ENCODE peak calls at places on chromosomes 12 and 14, in ten cellular contexts. Y is A549, P is breast epithelium, E is mesendoderm, I is tibial artery, O is psoas muscle, D is GM23248, K is stomach, U is ovary, A is mesenchymal stem cell. C is an unnamed sample.

GRCh38 chr12:101407054-101407437 is 526 bp downstream of the ARL1 start:
- DNase-seq in Y (no peak), P (no peak), E (no peak), I (no peak), O (no peak), D (no peak), K (no peak), U (no peak), A (no peak), C (no peak)

GRCh38 chr12:117189725-117190209 is 503 bp downstream of the FBXO21 start:
- DNase-seq in Y (peak; percentile 69), P (no peak), E (peak; percentile 51), I (peak; percentile 30), O (peak; percentile 31), D (peak; percentile 81), K (peak; percentile 31), U (peak; percentile 33), A (peak; percentile 52), C (peak; percentile 12)

GRCh38 chr12:119334459-119335170 is at the start of gene CCDC60:
- DNase-seq in Y (no peak), P (no peak), E (peak; percentile 90), I (no peak), O (no peak), D (no peak), K (peak; percentile 41), U (no peak), A (no peak), C (no peak)

GRCh38 chr12:57996520-57996919 is 55.2 kb downstream of the ATP23 start:
- DNase-seq in Y (no peak), P (no peak), E (no peak), I (no peak), O (no peak), D (peak; percentile 12), K (no peak), U (no peak), A (no peak), C (no peak)

GRCh38 chr12:65823481-65824313 is 586 bp upstream of the HMGA2 start:
- DNase-seq in Y (peak; percentile 53), P (no peak), E (peak; percentile 89), I (no peak), O (peak; percentile 25), D (peak; percentile 89), K (peak; percentile 70), U (peak; percentile 24), A (peak; percentile 67), C (peak; percentile 45)

GRCh38 chr12:90045559-90045958 is 336.9 kb upstream of the ATP2B1 start:
- DNase-seq in Y (no peak), P (no peak), E (no peak), I (no peak), O (no peak), D (no peak), K (no peak), U (no peak), A (no peak), C (no peak)

GRCh38 chr12:43742106-43742505 is 16.5 kb downstream of the PUS7L start:
- DNase-seq in Y (no peak), P (no peak), E (no peak), I (no peak), O (no peak), D (peak; percentile 89), K (no peak), U (no peak), A (peak; percentile 76), C (peak; percentile 91)

GRCh38 chr12:89559753-89560152 is 33.9 kb upstream of the POC1B start:
- DNase-seq in Y (no peak), P (no peak), E (no peak), I (no peak), O (no peak), D (no peak), K (no peak), U (no peak), A (no peak), C (no peak)

GRCh38 chr14:30874999-30875787 is 834 bp downstream of the COCH start:
- DNase-seq in Y (no peak), P (no peak), E (peak; percentile 53), I (no peak), O (no peak), D (peak; percentile 10), K (no peak), U (no peak), A (peak; percentile 11), C (no peak)

GRCh38 chr14:78319411-78319810 is 149.2 kb downstream of the NRXN3 start:
- DNase-seq in Y (no peak), P (no peak), E (no peak), I (no peak), O (no peak), D (no peak), K (no peak), U (no peak), A (no peak), C (no peak)

GRCh38 chr12:130944878-130945277 is 8.8 kb upstream of the ADGRD1 start:
- DNase-seq in Y (no peak), P (no peak), E (no peak), I (no peak), O (no peak), D (no peak), K (no peak), U (no peak), A (no peak), C (no peak)

GRCh38 chr12:110694330-110694891 is 5.5 kb upstream of the HVCN1 start:
- DNase-seq in Y (no peak), P (no peak), E (no peak), I (peak; percentile 54), O (peak; percentile 39), D (no peak), K (no peak), U (no peak), A (no peak), C (no peak)
- H3K4me1 ChIP-seq in Y (peaks cover 8% of the 10 kb centered on the region), P (no peaks in the 10 kb centered on the region), E (peaks cover 3% of the 10 kb centered on the region), I (peaks cover 12% of the 10 kb centered on the region), O (peaks cover 13% of the 10 kb centered on the region), D (no peaks in the 10 kb centered on the region), K (peaks cover 22% of the 10 kb centered on the region), U (peaks cover 5% of the 10 kb centered on the region), A (peaks cover 11% of the 10 kb centered on the region), C (peaks cover 5% of the 10 kb centered on the region)

GRCh38 chr12:2297658-2298057 is 244.9 kb downstream of the CACNA1C start:
- DNase-seq in Y (no peak), P (no peak), E (no peak), I (no peak), O (no peak), D (no peak), K (no peak), U (no peak), A (no peak), C (no peak)

GRCh38 chr12:2298556-2299195 is 245.9 kb downstream of the CACNA1C start:
- DNase-seq in Y (no peak), P (no peak), E (no peak), I (no peak), O (no peak), D (no peak), K (no peak), U (no peak), A (no peak), C (no peak)

GRCh38 chr12:2294651-2295475 is 242.1 kb downstream of the CACNA1C start:
- DNase-seq in Y (no peak), P (no peak), E (no peak), I (peak; percentile 34), O (no peak), D (peak; percentile 71), K (no peak), U (no peak), A (peak; percentile 66), C (peak; percentile 58)

GRCh38 chr12:2297004-2297403 is 244.2 kb downstream of the CACNA1C start:
- DNase-seq in Y (no peak), P (no peak), E (no peak), I (no peak), O (no peak), D (no peak), K (no peak), U (no peak), A (no peak), C (no peak)

DNA sequence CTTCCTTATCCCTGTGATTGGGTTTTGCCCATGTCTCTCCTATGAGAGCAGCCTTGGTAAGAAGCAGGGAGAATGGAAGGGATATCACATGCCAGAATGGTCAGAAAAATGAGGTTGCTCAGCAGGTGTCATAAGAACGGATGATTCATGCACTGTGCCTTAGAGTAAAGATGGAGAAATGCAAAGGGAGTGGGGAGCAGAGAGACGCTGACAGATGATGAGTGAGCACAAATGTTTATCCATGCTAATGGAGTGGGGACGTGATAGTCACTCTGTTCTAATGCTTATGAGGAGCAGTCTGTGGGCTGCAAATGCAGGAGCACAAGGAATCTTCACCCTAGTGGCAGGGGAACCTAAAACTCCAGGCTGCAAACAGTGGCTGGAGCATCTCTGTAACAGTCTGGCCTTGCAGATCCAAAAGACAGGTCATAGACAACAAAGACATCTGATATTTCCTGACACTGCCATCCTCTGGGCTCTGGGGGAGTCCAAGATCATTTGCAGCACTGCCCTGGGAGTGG is 243.2 kb downstream of the CACNA1C start:
- DNase-seq in Y (no peak), P (no peak), E (no peak), I (no peak), O (no peak), D (peak; percentile 91), K (no peak), U (no peak), A (peak; percentile 70), C (peak; percentile 78)
- H3K4me1 ChIP-seq in Y (no peaks in the 10 kb centered on the region), P (peaks cover 7% of the 10 kb centered on the region), E (peaks cover 5% of the 10 kb centered on the region), I (peaks cover 74% of the 10 kb centered on the region), O (no peaks in the 10 kb centered on the region), D (peaks cover 43% of the 10 kb centered on the region), K (peaks cover 4% of the 10 kb centered on the region), U (peaks cover 3% of the 10 kb centered on the region), A (peaks cover 13% of the 10 kb centered on the region), C (peaks cover 8% of the 10 kb centered on the region)

DNA sequence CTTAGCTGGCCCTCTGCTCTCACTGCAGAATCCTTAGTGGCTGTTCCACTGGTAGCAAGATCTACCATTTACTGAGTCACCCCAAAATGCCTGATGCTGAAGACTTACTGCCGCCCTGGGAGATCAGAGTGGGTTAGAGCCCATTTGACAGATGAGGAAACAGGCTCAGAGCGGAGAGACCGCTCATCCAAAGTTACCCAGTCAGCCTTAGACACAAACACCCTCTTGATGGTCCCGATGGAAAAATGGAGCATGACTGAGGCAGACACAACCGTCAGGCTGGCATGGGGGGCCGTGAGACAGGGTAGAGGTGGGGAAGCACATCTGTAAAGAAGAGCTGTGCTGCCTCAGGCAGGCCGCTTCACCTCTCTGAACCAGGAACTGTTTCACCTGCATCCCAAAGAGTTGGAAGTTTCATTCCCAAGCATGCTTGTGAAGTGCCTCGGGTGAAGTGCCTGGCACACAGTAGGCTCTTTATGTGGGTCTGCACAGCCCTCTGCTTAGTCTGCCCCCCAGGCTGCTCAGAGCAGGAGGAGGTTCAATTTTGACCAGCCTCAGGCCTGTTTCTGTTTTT is 581 bp upstream of the SERPINA1 start:
- DNase-seq in Y (no peak), P (no peak), E (no peak), I (no peak), O (no peak), D (no peak), K (no peak), U (no peak), A (no peak), C (no peak)
- H3K4me1 ChIP-seq in Y (peaks cover 5% of the 10 kb centered on the region), P (no peaks in the 10 kb centered on the region), E (no peaks in the 10 kb centered on the region), I (peaks cover 13% of the 10 kb centered on the region), O (no peaks in the 10 kb centered on the region), D (peaks cover 6% of the 10 kb centered on the region), K (peaks cover 67% of the 10 kb centered on the region), U (peaks cover 5% of the 10 kb centered on the region), A (peaks cover 7% of the 10 kb centered on the region), C (peaks cover 19% of the 10 kb centered on the region)

DNA sequence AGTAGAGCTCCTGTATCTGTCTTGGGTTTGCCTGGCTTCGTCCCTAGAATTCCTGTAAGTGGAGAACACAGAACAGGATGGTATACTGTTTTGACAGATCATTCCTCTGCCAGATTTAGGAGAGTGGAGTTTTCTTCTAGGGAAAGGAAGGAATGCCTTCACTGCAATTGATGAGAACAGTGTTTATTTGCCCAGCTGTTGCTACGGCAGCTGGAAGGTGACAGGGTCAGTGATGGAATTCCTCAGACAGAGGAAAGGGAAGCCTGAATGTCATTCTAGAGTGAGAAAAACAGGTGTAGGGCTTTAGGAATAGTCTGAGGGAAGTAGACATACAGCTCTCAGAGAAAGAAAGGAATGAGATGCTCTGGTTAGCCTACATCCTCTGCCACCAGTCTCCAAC is 11.7 kb downstream of the CSRNP2 start:
- DNase-seq in Y (no peak), P (no peak), E (peak; percentile 41), I (no peak), O (no peak), D (no peak), K (no peak), U (no peak), A (peak; percentile 40), C (no peak)
- H3K4me1 ChIP-seq in Y (no peaks in the 10 kb centered on the region), P (no peaks in the 10 kb centered on the region), E (no peaks in the 10 kb centered on the region), I (peaks cover 13% of the 10 kb centered on the region), O (peaks cover 13% of the 10 kb centered on the region), D (no peaks in the 10 kb centered on the region), K (no peaks in the 10 kb centered on the region), U (no peaks in the 10 kb centered on the region), A (peaks cover 2% of the 10 kb centered on the region), C (no peaks in the 10 kb centered on the region)